ENCODE peak calls at places on chromosomes 11 and 22, in ten cellular contexts. One of them, this sample, is unnamed.

GRCh38 chr11:123450593-123450992 is 20.5 kb downstream of the GRAMD1B start:
- DNase-seq in activated T-cell treated with anti-CD3 and anti-CD28 coated beads, Interleukin-2, amount 50 U/mL, for 72 hours: no peak
- DNase-seq in hippocampal formation: no peak
- DNase-seq in ovary: peak; percentile 28
- DNase-seq in effector CD4-positive, alpha-beta T cell: no peak
- DNase-seq in Daoy: peak; percentile 18
- DNase-seq in activated gamma-delta T cell: no peak
- DNase-seq in HTR-8/SVneo: no peak
- DNase-seq in activated naive CD8-positive, alpha-beta T cell treated with anti-CD3 and anti-CD28 coated beads, Interleukin-2, amount 50 U/mL, for 24 hours: no peak
- DNase-seq in right lobe of liver: no peak
- DNase-seq in this sample: no peak

GRCh38 chr11:45405916-45406670 is 120.0 kb upstream of the SYT13 start:
- DNase-seq in activated T-cell treated with anti-CD3 and anti-CD28 coated beads, Interleukin-2, amount 50 U/mL, for 72 hours: no peak
- DNase-seq in hippocampal formation: no peak
- DNase-seq in ovary: no peak
- DNase-seq in effector CD4-positive, alpha-beta T cell: no peak
- DNase-seq in Daoy: no peak
- DNase-seq in activated gamma-delta T cell: no peak
- DNase-seq in HTR-8/SVneo: no peak
- DNase-seq in activated naive CD8-positive, alpha-beta T cell treated with anti-CD3 and anti-CD28 coated beads, Interleukin-2, amount 50 U/mL, for 24 hours: no peak
- DNase-seq in right lobe of liver: no peak
- DNase-seq in this sample: no peak

GRCh38 chr11:72431846-72432245 is 2.5 kb downstream of the CLPB start:
- DNase-seq in activated T-cell treated with anti-CD3 and anti-CD28 coated beads, Interleukin-2, amount 50 U/mL, for 72 hours: no peak
- DNase-seq in hippocampal formation: no peak
- DNase-seq in ovary: no peak
- DNase-seq in effector CD4-positive, alpha-beta T cell: no peak
- DNase-seq in Daoy: no peak
- DNase-seq in activated gamma-delta T cell: no peak
- DNase-seq in HTR-8/SVneo: no peak
- DNase-seq in activated naive CD8-positive, alpha-beta T cell treated with anti-CD3 and anti-CD28 coated beads, Interleukin-2, amount 50 U/mL, for 24 hours: no peak
- DNase-seq in right lobe of liver: peak; percentile 36
- DNase-seq in this sample: no peak

GRCh38 chr11:66559141-66559861 is 9.1 kb downstream of the CTSF start:
- DNase-seq in activated T-cell treated with anti-CD3 and anti-CD28 coated beads, Interleukin-2, amount 50 U/mL, for 72 hours: no peak
- DNase-seq in hippocampal formation: no peak
- DNase-seq in ovary: peak; percentile 60
- DNase-seq in effector CD4-positive, alpha-beta T cell: no peak
- DNase-seq in Daoy: peak; percentile 33
- DNase-seq in activated gamma-delta T cell: no peak
- DNase-seq in HTR-8/SVneo: no peak
- DNase-seq in activated naive CD8-positive, alpha-beta T cell treated with anti-CD3 and anti-CD28 coated beads, Interleukin-2, amount 50 U/mL, for 24 hours: no peak
- DNase-seq in right lobe of liver: no peak
- DNase-seq in this sample: peak; percentile 91

GRCh38 chr11:119533462-119533861 is 110.5 kb upstream of the THY1 start:
- DNase-seq in activated T-cell treated with anti-CD3 and anti-CD28 coated beads, Interleukin-2, amount 50 U/mL, for 72 hours: no peak
- DNase-seq in hippocampal formation: no peak
- DNase-seq in ovary: no peak
- DNase-seq in effector CD4-positive, alpha-beta T cell: no peak
- DNase-seq in Daoy: no peak
- DNase-seq in activated gamma-delta T cell: no peak
- DNase-seq in HTR-8/SVneo: no peak
- DNase-seq in activated naive CD8-positive, alpha-beta T cell treated with anti-CD3 and anti-CD28 coated beads, Interleukin-2, amount 50 U/mL, for 24 hours: no peak
- DNase-seq in right lobe of liver: no peak
- DNase-seq in this sample: no peak

GRCh38 chr22:17808688-17809403 is 34.6 kb upstream of the BID start:
- DNase-seq in activated T-cell treated with anti-CD3 and anti-CD28 coated beads, Interleukin-2, amount 50 U/mL, for 72 hours: no peak
- DNase-seq in hippocampal formation: no peak
- DNase-seq in ovary: no peak
- DNase-seq in effector CD4-positive, alpha-beta T cell: no peak
- DNase-seq in Daoy: no peak
- DNase-seq in activated gamma-delta T cell: no peak
- DNase-seq in HTR-8/SVneo: no peak
- DNase-seq in activated naive CD8-positive, alpha-beta T cell treated with anti-CD3 and anti-CD28 coated beads, Interleukin-2, amount 50 U/mL, for 24 hours: no peak
- DNase-seq in right lobe of liver: no peak
- DNase-seq in this sample: no peak

GRCh38 chr11:113311536-113311935 is 2.8 kb upstream of the TTC12 start:
- DNase-seq in activated T-cell treated with anti-CD3 and anti-CD28 coated beads, Interleukin-2, amount 50 U/mL, for 72 hours: no peak
- DNase-seq in hippocampal formation: no peak
- DNase-seq in ovary: no peak
- DNase-seq in effector CD4-positive, alpha-beta T cell: no peak
- DNase-seq in Daoy: no peak
- DNase-seq in activated gamma-delta T cell: no peak
- DNase-seq in HTR-8/SVneo: no peak
- DNase-seq in activated naive CD8-positive, alpha-beta T cell treated with anti-CD3 and anti-CD28 coated beads, Interleukin-2, amount 50 U/mL, for 24 hours: no peak
- DNase-seq in right lobe of liver: no peak
- DNase-seq in this sample: no peak

GRCh38 chr22:19988331-19988808 is 28.3 kb downstream of the ARVCF start:
- DNase-seq in activated T-cell treated with anti-CD3 and anti-CD28 coated beads, Interleukin-2, amount 50 U/mL, for 72 hours: no peak
- DNase-seq in hippocampal formation: no peak
- DNase-seq in ovary: no peak
- DNase-seq in effector CD4-positive, alpha-beta T cell: no peak
- DNase-seq in Daoy: no peak
- DNase-seq in activated gamma-delta T cell: no peak
- DNase-seq in HTR-8/SVneo: no peak
- DNase-seq in activated naive CD8-positive, alpha-beta T cell treated with anti-CD3 and anti-CD28 coated beads, Interleukin-2, amount 50 U/mL, for 24 hours: no peak
- DNase-seq in right lobe of liver: no peak
- DNase-seq in this sample: no peak

GRCh38 chr11:117188620-117189081 is 10.1 kb downstream of the SIDT2 start:
- DNase-seq in activated T-cell treated with anti-CD3 and anti-CD28 coated beads, Interleukin-2, amount 50 U/mL, for 72 hours: no peak
- DNase-seq in hippocampal formation: no peak
- DNase-seq in ovary: no peak
- DNase-seq in effector CD4-positive, alpha-beta T cell: no peak
- DNase-seq in Daoy: no peak
- DNase-seq in activated gamma-delta T cell: no peak
- DNase-seq in HTR-8/SVneo: no peak
- DNase-seq in activated naive CD8-positive, alpha-beta T cell treated with anti-CD3 and anti-CD28 coated beads, Interleukin-2, amount 50 U/mL, for 24 hours: no peak
- DNase-seq in right lobe of liver: no peak
- DNase-seq in this sample: peak; percentile 66

GRCh38 chr11:64745219-64745522 is 1.2 kb upstream of the RASGRP2 start:
- DNase-seq in activated T-cell treated with anti-CD3 and anti-CD28 coated beads, Interleukin-2, amount 50 U/mL, for 72 hours: peak; percentile 71
- DNase-seq in hippocampal formation: peak; percentile 15
- DNase-seq in ovary: no peak
- DNase-seq in effector CD4-positive, alpha-beta T cell: peak; percentile 74
- DNase-seq in Daoy: no peak
- DNase-seq in activated gamma-delta T cell: peak; percentile 72
- DNase-seq in HTR-8/SVneo: no peak
- DNase-seq in activated naive CD8-positive, alpha-beta T cell treated with anti-CD3 and anti-CD28 coated beads, Interleukin-2, amount 50 U/mL, for 24 hours: peak; percentile 69
- DNase-seq in right lobe of liver: peak; percentile 79
- DNase-seq in this sample: peak; percentile 95

GRCh38 chr11:20934521-20934920 is 265.1 kb downstream of the NELL1 start:
- DNase-seq in activated T-cell treated with anti-CD3 and anti-CD28 coated beads, Interleukin-2, amount 50 U/mL, for 72 hours: no peak
- DNase-seq in hippocampal formation: no peak
- DNase-seq in ovary: no peak
- DNase-seq in effector CD4-positive, alpha-beta T cell: no peak
- DNase-seq in Daoy: no peak
- DNase-seq in activated gamma-delta T cell: no peak
- DNase-seq in HTR-8/SVneo: no peak
- DNase-seq in activated naive CD8-positive, alpha-beta T cell treated with anti-CD3 and anti-CD28 coated beads, Interleukin-2, amount 50 U/mL, for 24 hours: no peak
- DNase-seq in right lobe of liver: no peak
- DNase-seq in this sample: no peak

GRCh38 chr11:134667175-134667500 is 255.1 kb upstream of the B3GAT1 start:
- DNase-seq in activated T-cell treated with anti-CD3 and anti-CD28 coated beads, Interleukin-2, amount 50 U/mL, for 72 hours: no peak
- DNase-seq in hippocampal formation: no peak
- DNase-seq in ovary: no peak
- DNase-seq in effector CD4-positive, alpha-beta T cell: no peak
- DNase-seq in Daoy: no peak
- DNase-seq in activated gamma-delta T cell: no peak
- DNase-seq in HTR-8/SVneo: no peak
- DNase-seq in activated naive CD8-positive, alpha-beta T cell treated with anti-CD3 and anti-CD28 coated beads, Interleukin-2, amount 50 U/mL, for 24 hours: no peak
- DNase-seq in right lobe of liver: no peak
- DNase-seq in this sample: no peak

GRCh38 chr22:32020117-32020516 is 22.9 kb upstream of the SLC5A1 start:
- DNase-seq in activated T-cell treated with anti-CD3 and anti-CD28 coated beads, Interleukin-2, amount 50 U/mL, for 72 hours: no peak
- DNase-seq in hippocampal formation: no peak
- DNase-seq in ovary: no peak
- DNase-seq in effector CD4-positive, alpha-beta T cell: no peak
- DNase-seq in Daoy: peak; percentile 88
- DNase-seq in activated gamma-delta T cell: no peak
- DNase-seq in HTR-8/SVneo: peak; percentile 3
- DNase-seq in activated naive CD8-positive, alpha-beta T cell treated with anti-CD3 and anti-CD28 coated beads, Interleukin-2, amount 50 U/mL, for 24 hours: no peak
- DNase-seq in right lobe of liver: no peak
- DNase-seq in this sample: no peak

GRCh38 chr11:47566166-47566546 is 757 bp downstream of the PTPMT1 start:
- DNase-seq in activated T-cell treated with anti-CD3 and anti-CD28 coated beads, Interleukin-2, amount 50 U/mL, for 72 hours: no peak
- DNase-seq in hippocampal formation: no peak
- DNase-seq in ovary: no peak
- DNase-seq in effector CD4-positive, alpha-beta T cell: no peak
- DNase-seq in Daoy: no peak
- DNase-seq in activated gamma-delta T cell: no peak
- DNase-seq in HTR-8/SVneo: no peak
- DNase-seq in activated naive CD8-positive, alpha-beta T cell treated with anti-CD3 and anti-CD28 coated beads, Interleukin-2, amount 50 U/mL, for 24 hours: no peak
- DNase-seq in right lobe of liver: no peak
- DNase-seq in this sample: peak; percentile 42

GRCh38 chr11:65298655-65299179 is 15.9 kb upstream of the CDC42EP2 start:
- DNase-seq in activated T-cell treated with anti-CD3 and anti-CD28 coated beads, Interleukin-2, amount 50 U/mL, for 72 hours: no peak
- DNase-seq in hippocampal formation: no peak
- DNase-seq in ovary: peak; percentile 90
- DNase-seq in effector CD4-positive, alpha-beta T cell: no peak
- DNase-seq in Daoy: no peak
- DNase-seq in activated gamma-delta T cell: no peak
- DNase-seq in HTR-8/SVneo: no peak
- DNase-seq in activated naive CD8-positive, alpha-beta T cell treated with anti-CD3 and anti-CD28 coated beads, Interleukin-2, amount 50 U/mL, for 24 hours: no peak
- DNase-seq in right lobe of liver: no peak
- DNase-seq in this sample: no peak

This sample was measured in upper lobe of left lung.